ENCODE peak calls at places on chromosomes 11 and 22, in six cellular contexts. G is A673, U is brain microvascular endothelial cell, B is thoracic aorta, S is IMR-90, L is pancreas. J is an unnamed sample.

GRCh38 chr11:69702239-69702668 is 1.6 kb downstream of the FGF19 start:
- DNase-seq in L (no peak), S (no peak), U (no peak), G (no peak), B (no peak), J (no peak)

GRCh38 chr22:37176464-37177061 is 11.5 kb downstream of the C1QTNF6 start:
- DNase-seq in B (no peak), U (peak; percentile 47), G (no peak), L (no peak), S (peak; percentile 78), J (peak; percentile 51)

GRCh38 chr11:129865701-129866100 is 29.7 kb downstream of the NFRKB start:
- DNase-seq in S (no peak), U (no peak), L (no peak), G (no peak), B (no peak), J (no peak)

GRCh38 chr11:65366340-65366773 is 11.8 kb downstream of the TIGD3 start:
- DNase-seq in G (peak; percentile 92), B (no peak), L (peak; percentile 63), S (peak; percentile 86), U (peak; percentile 58), J (no peak)

GRCh38 chr11:33634291-33634834 is 66.3 kb downstream of the C11orf91 start:
- DNase-seq in S (peak; percentile 82), G (no peak), B (no peak), U (peak; percentile 40), L (no peak), J (no peak)

GRCh38 chr11:76267563-76267962 is 61.3 kb upstream of the WNT11 start:
- DNase-seq in G (no peak), U (no peak), L (no peak), S (peak; percentile 11), B (no peak), J (no peak)

GRCh38 chr22:36301384-36301828 is 48.5 kb downstream of the APOL1 start:
- DNase-seq in U (peak; percentile 36), G (peak; percentile 70), L (peak; percentile 55), B (no peak), S (peak; percentile 73), J (peak; percentile 69)

GRCh38 chr11:67275606-67276409 is 9.5 kb downstream of the GRK2 start:
- DNase-seq in G (no peak), U (no peak), L (no peak), B (no peak), S (no peak), J (no peak)

GRCh38 chr22:32627091-32627490 is 152.5 kb downstream of the FBXO7 start:
- DNase-seq in L (no peak), B (no peak), U (no peak), G (no peak), S (no peak), J (no peak)

GRCh38 chr22:21052715-21053459 is 7.1 kb downstream of the LRRC74B start:
- DNase-seq in B (no peak), G (no peak), S (no peak), U (no peak), L (no peak), J (no peak)

GRCh38 chr11:81963018-81963417 is 770.6 kb downstream of the FAM181B start:
- DNase-seq in B (no peak), G (peak; percentile 35), U (no peak), S (no peak), L (no peak), J (no peak)

GRCh38 chr11:64763804-64764611 is 4.2 kb upstream of the PYGM start:
- DNase-seq in B (no peak), L (no peak), G (no peak), U (no peak), S (no peak), J (no peak)

GRCh38 chr11:34263462-34264186 is 94.2 kb downstream of the ABTB2 start:
- DNase-seq in U (peak; percentile 19), G (no peak), B (peak; percentile 23), L (peak; percentile 84), S (peak; percentile 82), J (peak; percentile 70)

GRCh38 chr11:79794484-79795393 is 353.9 kb upstream of the TENM4 start:
- DNase-seq in L (no peak), B (no peak), S (no peak), U (no peak), G (no peak), J (no peak)

GRCh38 chr11:113176971-113177370 is 137.4 kb upstream of the TTC12 start:
- DNase-seq in L (no peak), U (peak; percentile 64), B (no peak), G (no peak), S (no peak), J (no peak)

GRCh38 chr22:22666307-22667091 is 22.1 kb downstream of the GGTLC2 start:
- DNase-seq in S (peak; percentile 46), B (no peak), G (peak; percentile 27), L (peak; percentile 25), U (peak; percentile 29), J (no peak)

GRCh38 chr22:19796169-19796568 is 35.6 kb downstream of the TBX1 start:
- DNase-seq in U (no peak), S (no peak), B (no peak), G (no peak), L (no peak), J (no peak)

GRCh38 chr11:129747161-129747560 is 68.5 kb upstream of the TMEM45B start:
- DNase-seq in B (no peak), G (no peak), S (no peak), U (no peak), L (no peak), J (no peak)

GRCh38 chr11:28518825-28519224 is 410.6 kb downstream of the METTL15 start:
- DNase-seq in L (no peak), G (no peak), B (no peak), U (no peak), S (no peak), J (no peak)

GRCh38 chr11:119110439-119110838 is 3.3 kb downstream of the C2CD2L start:
- DNase-seq in G (no peak), B (no peak), U (no peak), L (no peak), S (no peak), J (no peak)

GRCh38 chr11:894575-895201 is 15.9 kb downstream of the CHID1 start:
- DNase-seq in S (no peak), B (no peak), L (no peak), G (no peak), U (no peak), J (no peak)

GRCh38 chr22:40633036-40633435 is 3.5 kb downstream of the MRTFA start:
- DNase-seq in U (no peak), G (no peak), B (no peak), L (no peak), S (no peak), J (no peak)

GRCh38 chr22:40635008-40635939 is 1.2 kb downstream of the MRTFA start:
- DNase-seq in G (no peak), L (no peak), U (no peak), B (no peak), S (peak; percentile 60), J (no peak)

GRCh38 chr22:40635940-40636379 is 559 bp downstream of the MRTFA start:
- DNase-seq in L (peak; percentile 25), G (no peak), U (no peak), B (no peak), S (no peak), J (no peak)

GRCh38 chr22:40636380-40637180 is at the start of gene MRTFA:
- DNase-seq in B (peak; percentile 99), G (peak; percentile 100), U (peak; percentile 100), L (peak; percentile 100), S (peak; percentile 100), J (peak; percentile 100)

DNA sequence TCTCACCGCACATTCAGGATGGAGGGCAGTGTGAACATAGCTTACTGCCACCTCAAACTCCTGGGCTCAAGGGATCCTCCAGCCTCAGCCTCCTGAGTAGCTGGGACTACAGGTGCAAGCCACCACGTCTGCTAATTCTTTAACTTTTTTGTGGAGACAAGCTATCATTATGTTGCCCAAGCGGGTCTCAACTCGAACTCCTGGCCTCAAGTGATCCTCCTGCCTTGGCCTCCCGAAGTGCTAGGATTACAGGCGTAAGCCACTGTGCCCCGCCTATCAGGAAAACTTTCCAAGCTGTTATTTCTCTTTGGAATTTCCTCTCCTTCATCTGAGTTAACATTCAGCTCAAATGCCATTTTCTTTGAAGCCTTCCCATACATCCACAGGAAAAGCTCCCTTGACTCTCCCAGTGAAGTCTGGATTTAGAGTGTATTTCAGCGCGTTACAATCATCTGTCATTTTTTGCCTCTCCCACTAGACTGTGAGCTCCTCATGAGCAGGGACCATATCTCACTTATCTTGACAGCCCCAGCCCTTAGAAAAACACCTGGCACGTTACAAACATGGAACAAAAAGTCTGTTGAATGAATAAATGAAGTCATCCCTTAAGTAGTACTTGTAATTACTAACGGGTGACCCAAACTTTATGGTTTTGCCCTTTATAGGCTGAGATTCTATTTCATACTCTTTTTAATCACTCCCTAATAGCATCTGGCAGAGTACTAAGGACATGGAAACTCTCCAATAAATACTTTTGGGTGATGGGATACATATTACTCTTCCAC is 2.2 kb downstream of the MRTFA start:
- DNase-seq in G (no peak), U (no peak), B (no peak), S (no peak), L (no peak), J (no peak)
- H3K27ac ChIP-seq in G (no peak overlapping the region), U (no peak overlapping the region), B (no peak overlapping the region), S (peak overlapping the region; percentile 30), L (no peak overlapping the region), J (peak overlapping the region; percentile 95)

DNA sequence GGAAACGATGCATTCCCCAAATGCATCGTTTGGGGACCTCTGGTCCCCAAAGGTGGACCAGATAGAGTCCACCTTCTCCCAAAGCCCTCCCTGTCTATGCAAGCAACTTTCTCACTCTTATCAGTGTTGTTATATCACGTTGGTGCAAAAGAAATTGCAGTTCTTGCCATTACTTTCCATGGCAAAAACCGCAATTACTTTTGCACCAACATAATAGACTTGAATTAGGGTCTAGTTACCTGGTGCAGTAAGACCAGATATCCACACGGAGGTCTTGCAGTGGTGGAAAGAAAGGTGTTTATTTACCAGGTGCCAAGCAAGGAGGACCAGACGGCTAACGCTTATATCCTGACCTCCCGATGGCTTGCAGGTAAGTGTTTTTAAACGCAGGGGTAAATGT is 129.0 kb downstream of the MIAT start:
- DNase-seq in G (no peak), U (no peak), L (no peak), S (no peak), B (no peak), J (no peak)
- H3K36me3 ChIP-seq in G (no peaks in the 10 kb centered on the region), U (no peaks in the 10 kb centered on the region), L (no peaks in the 10 kb centered on the region), S (no peaks in the 10 kb centered on the region), B (peaks cover 4% of the 10 kb centered on the region), J (no peaks in the 10 kb centered on the region)

GRCh38 chr11:88555829-88556202 is 218.3 kb upstream of the CTSC start:
- DNase-seq in B (no peak), S (peak; percentile 36), L (no peak), U (no peak), G (no peak), J (no peak)
- TF ChIP-seq CTCF in B (no peak), S (no peak), L (no peak), U (no peak), G (no peak), J (no peak)

GRCh38 chr22:28245579-28246224 is 326.6 kb upstream of the PITPNB start:
- DNase-seq in U (no peak), G (no peak), L (no peak), B (no peak), S (no peak), J (no peak)

GRCh38 chr22:28244760-28245159 is 325.7 kb upstream of the PITPNB start:
- DNase-seq in B (no peak), S (no peak), L (no peak), G (no peak), U (no peak), J (no peak)

GRCh38 chr22:28247114-28247513 is 328.1 kb upstream of the PITPNB start:
- DNase-seq in G (no peak), U (no peak), L (no peak), S (no peak), B (no peak), J (no peak)

GRCh38 chr22:28247667-28248363 is 328.8 kb upstream of the PITPNB start:
- DNase-seq in G (peak; percentile 26), U (no peak), S (no peak), B (no peak), L (no peak), J (no peak)

GRCh38 chr22:28246392-28246791 is 327.3 kb upstream of the PITPNB start:
- DNase-seq in G (no peak), L (no peak), S (peak; percentile 72), B (no peak), U (peak; percentile 41), J (no peak)
- H3K27ac ChIP-seq in G (no peak overlapping the region), L (no peak overlapping the region), S (no peak overlapping the region), B (no peak overlapping the region), U (peak overlapping the region; percentile 13), J (no peak overlapping the region)